ENCODE peak calls at places on chromosome X, in eight cellular contexts. One of them, this sample, is unnamed.

GRCh38 chrX:151240237-151240636 is 63.9 kb downstream of the GPR50 start:
- DNase-seq in NCI-H774: no peak
- DNase-seq in astrocyte of the spinal cord: no peak
- DNase-seq in C1 segment of cervical spinal cord: no peak
- DNase-seq in stimulated activated naive CD8-positive, alpha-beta T cell treated with anti-CD3 and anti-CD28 coated beads, Interleukin-15, Interleukin-2, amounts not matched to agents 100 U/mL and 50 U/mL, for 24 hours: no peak
- DNase-seq in nucleus accumbens: no peak
- DNase-seq in NB4: no peak
- DNase-seq in mucosa of gallbladder: no peak
- DNase-seq in this sample: no peak

GRCh38 chrX:72102760-72103159 is 29.0 kb downstream of the RTL5 start:
- DNase-seq in NCI-H774: no peak
- DNase-seq in astrocyte of the spinal cord: no peak
- DNase-seq in C1 segment of cervical spinal cord: no peak
- DNase-seq in stimulated activated naive CD8-positive, alpha-beta T cell treated with anti-CD3 and anti-CD28 coated beads, Interleukin-15, Interleukin-2, amounts not matched to agents 100 U/mL and 50 U/mL, for 24 hours: no peak
- DNase-seq in nucleus accumbens: no peak
- DNase-seq in NB4: no peak
- DNase-seq in mucosa of gallbladder: no peak
- DNase-seq in this sample: no peak

GRCh38 chrX:12978205-12979010 is 3.5 kb downstream of the TMSB4X start:
- DNase-seq in NCI-H774: no peak
- DNase-seq in astrocyte of the spinal cord: peak
- DNase-seq in C1 segment of cervical spinal cord: no peak
- DNase-seq in stimulated activated naive CD8-positive, alpha-beta T cell treated with anti-CD3 and anti-CD28 coated beads, Interleukin-15, Interleukin-2, amounts not matched to agents 100 U/mL and 50 U/mL, for 24 hours: peak
- DNase-seq in nucleus accumbens: peak
- DNase-seq in NB4: peak
- DNase-seq in mucosa of gallbladder: peak
- DNase-seq in this sample: peak

GRCh38 chrX:150768132-150768485 is 74.9 kb downstream of the MTMR1 start:
- DNase-seq in NCI-H774: no peak
- DNase-seq in astrocyte of the spinal cord: no peak
- DNase-seq in C1 segment of cervical spinal cord: no peak
- DNase-seq in stimulated activated naive CD8-positive, alpha-beta T cell treated with anti-CD3 and anti-CD28 coated beads, Interleukin-15, Interleukin-2, amounts not matched to agents 100 U/mL and 50 U/mL, for 24 hours: no peak
- DNase-seq in nucleus accumbens: no peak
- DNase-seq in NB4: peak
- DNase-seq in mucosa of gallbladder: no peak
- DNase-seq in this sample: no peak

GRCh38 chrX:79159800-79160199 is 15.3 kb downstream of the GPR174 start:
- DNase-seq in NCI-H774: no peak
- DNase-seq in astrocyte of the spinal cord: no peak
- DNase-seq in C1 segment of cervical spinal cord: no peak
- DNase-seq in stimulated activated naive CD8-positive, alpha-beta T cell treated with anti-CD3 and anti-CD28 coated beads, Interleukin-15, Interleukin-2, amounts not matched to agents 100 U/mL and 50 U/mL, for 24 hours: no peak
- DNase-seq in nucleus accumbens: no peak
- DNase-seq in NB4: no peak
- DNase-seq in mucosa of gallbladder: no peak
- DNase-seq in this sample: no peak

GRCh38 chrX:19630776-19631707 is 115.7 kb upstream of the MAP3K15 start:
- DNase-seq in NCI-H774: no peak
- DNase-seq in astrocyte of the spinal cord: no peak
- DNase-seq in C1 segment of cervical spinal cord: no peak
- DNase-seq in stimulated activated naive CD8-positive, alpha-beta T cell treated with anti-CD3 and anti-CD28 coated beads, Interleukin-15, Interleukin-2, amounts not matched to agents 100 U/mL and 50 U/mL, for 24 hours: no peak
- DNase-seq in nucleus accumbens: no peak
- DNase-seq in NB4: no peak
- DNase-seq in mucosa of gallbladder: no peak
- DNase-seq in this sample: no peak

GRCh38 chrX:154008521-154008920 is 11.2 kb downstream of the IRAK1 start:
- DNase-seq in NCI-H774: no peak
- DNase-seq in astrocyte of the spinal cord: no peak
- DNase-seq in C1 segment of cervical spinal cord: no peak
- DNase-seq in stimulated activated naive CD8-positive, alpha-beta T cell treated with anti-CD3 and anti-CD28 coated beads, Interleukin-15, Interleukin-2, amounts not matched to agents 100 U/mL and 50 U/mL, for 24 hours: no peak
- DNase-seq in nucleus accumbens: no peak
- DNase-seq in NB4: no peak
- DNase-seq in mucosa of gallbladder: no peak
- DNase-seq in this sample: no peak

GRCh38 chrX:142251665-142252064 is 46.6 kb upstream of the MAGEC2 start:
- DNase-seq in NCI-H774: no peak
- DNase-seq in astrocyte of the spinal cord: peak
- DNase-seq in C1 segment of cervical spinal cord: no peak
- DNase-seq in stimulated activated naive CD8-positive, alpha-beta T cell treated with anti-CD3 and anti-CD28 coated beads, Interleukin-15, Interleukin-2, amounts not matched to agents 100 U/mL and 50 U/mL, for 24 hours: no peak
- DNase-seq in nucleus accumbens: no peak
- DNase-seq in NB4: no peak
- DNase-seq in mucosa of gallbladder: no peak
- DNase-seq in this sample: no peak

This sample was measured in KBM-7.